ENCODE peak calls at places on chromosome 21, in four cellular contexts. Z is HepG2, Y is GM12878, A is K562. M is an unnamed sample.

GRCh38 chr21:38743772-38744529 is 61.8 kb upstream of the ETS2 start:
- DNase-seq in A (no peak), Z (no peak), Y (no peak), M (no peak)

GRCh38 chr21:18384771-18385170 is 18.8 kb downstream of the TMPRSS15 start:
- DNase-seq in A (peak; percentile 10), Y (no peak), Z (no peak), M (no peak)

GRCh38 chr21:18334066-18334465 is 69.5 kb downstream of the TMPRSS15 start:
- DNase-seq in Y (no peak), A (no peak), Z (no peak), M (no peak)

GRCh38 chr21:28216976-28217523 is 775.6 kb downstream of the LTN1 start:
- DNase-seq in A (no peak), Z (no peak), Y (no peak), M (no peak)

GRCh38 chr21:25836396-25836795 is 101.6 kb downstream of the GABPA start:
- DNase-seq in Z (no peak), A (no peak), Y (no peak), M (no peak)

GRCh38 chr21:46425566-46425965 is 33.1 kb upstream of the DIP2A start:
- DNase-seq in Z (no peak), A (no peak), Y (no peak), M (no peak)

GRCh38 chr21:21213297-21213696 is 215.1 kb downstream of the NCAM2 start:
- DNase-seq in Y (no peak), Z (no peak), A (no peak), M (no peak)

GRCh38 chr21:41636636-41637625 is 129.0 kb upstream of the TMPRSS2 start:
- DNase-seq in Y (no peak), Z (no peak), A (no peak), M (no peak)

GRCh38 chr21:15421521-15421920 is 308.3 kb upstream of the USP25 start:
- DNase-seq in A (no peak), Z (no peak), Y (no peak), M (no peak)

GRCh38 chr21:34141373-34141772 is 68.0 kb downstream of the MRPS6 start:
- DNase-seq in A (no peak), Y (no peak), Z (no peak), M (no peak)
- TF ChIP-seq REST in A (no peak), Y (no peak), Z (no peak), M (no peak)

GRCh38 chr21:44907966-44908364 is 12.7 kb downstream of the ITGB2 start:
- DNase-seq in Z (no peak), A (peak; percentile 53), Y (no peak), M (no peak)

GRCh38 chr21:44909719-44910118 is 11.0 kb downstream of the ITGB2 start:
- DNase-seq in Y (no peak), A (no peak), Z (no peak), M (no peak)

GRCh38 chr21:44907225-44907965 is 13.3 kb downstream of the ITGB2 start:
- DNase-seq in Y (no peak), A (peak; percentile 45), Z (peak; percentile 36), M (no peak)

GRCh38 chr21:44908496-44908895 is 12.2 kb downstream of the ITGB2 start:
- DNase-seq in A (no peak), Y (no peak), Z (no peak), M (no peak)

GRCh38 chr21:44908908-44909307 is 11.8 kb downstream of the ITGB2 start:
- DNase-seq in Z (no peak), Y (no peak), A (no peak), M (no peak)
- TF ChIP-seq POLR2AphosphoS5 in Z (no peak), Y (no peak), A (no peak), M (no peak)

GRCh38 chr21:36883532-36884486 is 82.7 kb downstream of the HLCS start:
- DNase-seq in Z (no peak), A (no peak), Y (no peak), M (no peak)
- H3K4me1 ChIP-seq in Z (peaks cover 14% of the 10 kb centered on the region), A (no peaks in the 10 kb centered on the region), Y (no peaks in the 10 kb centered on the region), M (no peaks in the 10 kb centered on the region)

GRCh38 chr21:29801122-29801521 is 138.7 kb downstream of the GRIK1 start:
- DNase-seq in Z (no peak), Y (no peak), A (no peak), M (no peak)

GRCh38 chr21:29793712-29794111 is 146.1 kb downstream of the GRIK1 start:
- DNase-seq in Y (no peak), Z (no peak), A (no peak), M (no peak)

GRCh38 chr21:29800051-29800450 is 139.7 kb downstream of the GRIK1 start:
- DNase-seq in Z (no peak), Y (no peak), A (no peak), M (no peak)

GRCh38 chr21:29798840-29799239 is 141.0 kb downstream of the GRIK1 start:
- DNase-seq in A (no peak), Y (no peak), Z (no peak), M (no peak)

DNA sequence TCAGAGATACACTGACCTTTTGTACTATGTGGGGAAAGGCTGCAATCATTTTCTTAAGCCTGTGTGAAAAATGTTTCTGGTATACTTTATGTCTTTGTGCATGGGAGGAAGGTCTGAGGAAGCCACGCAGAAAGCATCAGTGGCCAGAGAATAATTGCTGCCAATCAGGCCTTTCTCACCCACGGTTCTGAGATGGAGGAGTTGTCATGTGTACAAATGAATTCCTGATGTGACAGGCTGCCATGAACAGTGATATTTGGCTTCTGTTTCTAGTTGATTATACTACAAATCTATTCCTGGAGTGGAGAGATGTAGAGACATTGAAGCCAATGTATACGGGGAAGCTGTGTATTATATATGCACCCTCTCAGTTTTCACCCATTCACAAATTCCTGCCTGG is 142.6 kb downstream of the GRIK1 start:
- DNase-seq in Z (no peak), A (no peak), Y (no peak), M (no peak)
- TF ChIP-seq REST in Z (no peak), A (no peak), Y (no peak), M (no peak)

GRCh38 chr21:27094182-27094948 is 127.5 kb upstream of the ADAMTS5 start:
- DNase-seq in A (no peak), Z (no peak), Y (no peak), M (no peak)
- TF ChIP-seq POLR2AphosphoS5 in A (no peak), Z (no peak), Y (no peak), M (no peak)

GRCh38 chr21:37412603-37413360 is 46.2 kb downstream of the DYRK1A start:
- DNase-seq in Z (no peak), Y (no peak), A (no peak), M (no peak)
- H3K4me1 ChIP-seq in Z (peaks cover 38% of the 10 kb centered on the region), Y (peaks cover 49% of the 10 kb centered on the region), A (peaks cover 5% of the 10 kb centered on the region), M (peaks cover 18% of the 10 kb centered on the region)

GRCh38 chr21:29301703-29302102 is 3.0 kb downstream of the BACH1 start:
- DNase-seq in A (no peak), Y (no peak), Z (no peak), M (no peak)

GRCh38 chr21:29299906-29300546 is 1.3 kb downstream of the BACH1 start:
- DNase-seq in A (peak; percentile 64), Z (peak; percentile 87), Y (peak; percentile 68), M (peak; percentile 10)

GRCh38 chr21:29302340-29302991 is 3.7 kb downstream of the BACH1 start:
- DNase-seq in Z (no peak), A (no peak), Y (no peak), M (no peak)

GRCh38 chr21:29299046-29299905 is 554 bp downstream of the BACH1 start:
- DNase-seq in A (peak; percentile 91), Z (peak; percentile 65), Y (no peak), M (no peak)

GRCh38 chr21:29300547-29301138 is 1.9 kb downstream of the BACH1 start:
- DNase-seq in A (no peak), Y (peak; percentile 92), Z (no peak), M (no peak)
- TF ChIP-seq REST in A (no peak), Y (no peak), Z (no peak), M (no peak)

DNA sequence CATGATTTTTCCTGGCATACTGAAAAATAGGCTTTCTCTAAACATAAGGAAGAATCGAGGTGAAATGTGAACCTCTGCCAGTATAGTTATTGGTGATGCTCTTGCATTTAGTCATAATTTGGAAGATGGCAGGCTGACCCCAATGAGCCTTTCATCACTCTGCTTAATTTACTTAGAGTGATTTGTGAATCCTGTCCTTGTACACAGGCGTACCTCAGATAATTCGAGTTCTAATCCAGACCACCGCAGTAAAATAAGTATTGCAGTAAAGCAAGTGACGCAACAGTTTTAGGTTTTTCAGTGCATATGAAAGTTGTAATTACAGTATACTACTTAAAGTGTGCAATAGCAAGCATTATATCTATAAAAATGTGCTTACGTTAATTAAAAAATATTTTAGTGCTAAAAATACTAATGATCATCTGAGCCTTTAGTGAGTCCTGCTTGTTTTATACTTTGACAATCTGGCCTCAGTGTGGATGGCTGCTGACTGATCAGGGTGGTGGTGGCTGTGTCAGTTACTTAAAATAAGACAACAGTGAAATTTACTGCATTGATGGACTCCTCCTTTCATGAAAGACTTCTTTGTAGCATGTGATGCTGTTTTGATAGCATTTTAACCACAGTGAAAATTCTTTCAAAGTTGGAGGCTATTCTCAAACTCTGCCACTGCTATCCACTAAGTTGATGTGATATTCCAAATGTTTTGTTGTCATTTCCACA is 1.7 kb downstream of the PKNOX1 start:
- DNase-seq in Y (no peak), A (no peak), Z (no peak), M (no peak)
- TF ChIP-seq POLR2AphosphoS5 in Y (no peak), A (no peak), Z (no peak), M (no peak)

M was measured in Panc1.